ENCODE peak calls at places on chromosomes 12 and 14, in four cellular contexts. V is HFFc6, M is NCI-H526 treated with DMSO at 0.1 percent for 48 hours, X is omental fat pad. N is an unnamed sample.

GRCh38 chr14:54902143-54902520 is 494 bp downstream of the GCH1 start:
- DNase-seq in X (peak), V (no peak), M (no peak), N (peak)

GRCh38 chr12:80892597-80893445 is 44.9 kb downstream of the LIN7A start:
- DNase-seq in X (no peak), V (peak), M (no peak), N (no peak)

GRCh38 chr12:100142851-100143559 is at the start of gene BLTP3B:
- DNase-seq in X (peak), M (peak), V (peak), N (peak)

GRCh38 chr12:116910645-116911449 is at the start of gene FBXW8:
- DNase-seq in V (peak), M (peak), X (peak), N (no peak)

GRCh38 chr14:86013663-86014062 is 483.7 kb downstream of the FLRT2 start:
- DNase-seq in X (no peak), V (no peak), M (no peak), N (no peak)

GRCh38 chr12:56020437-56021189 is at the start of gene IKZF4:
- DNase-seq in M (no peak), X (no peak), V (no peak), N (no peak)

GRCh38 chr12:127599441-127599840 is 667.5 kb upstream of the TMEM132C start:
- DNase-seq in M (no peak), V (no peak), X (no peak), N (no peak)

GRCh38 chr14:61109288-61109687 is 128.2 kb downstream of the SLC38A6 start:
- DNase-seq in M (no peak), X (no peak), V (no peak), N (no peak)

GRCh38 chr14:32941668-32942065 is 3.0 kb downstream of the NPAS3 start:
- DNase-seq in V (no peak), M (peak), X (no peak), N (no peak)

GRCh38 chr14:96676161-96676560 is 121.0 kb upstream of the VRK1 start:
- DNase-seq in X (no peak), V (no peak), M (no peak), N (no peak)

GRCh38 chr14:61176686-61177085 is 104.5 kb downstream of the TMEM30B start:
- DNase-seq in V (no peak), X (no peak), M (no peak), N (no peak)

GRCh38 chr12:115354007-115354452 is 670.1 kb upstream of the TBX3 start:
- DNase-seq in V (peak), X (no peak), M (no peak), N (no peak)

GRCh38 chr12:84058136-84058535 is 854.5 kb downstream of the SLC6A15 start:
- DNase-seq in M (no peak), X (no peak), V (no peak), N (no peak)

GRCh38 chr14:102227184-102227964 is 77.6 kb downstream of the MOK start:
- DNase-seq in M (no peak), V (no peak), X (no peak), N (no peak)

GRCh38 chr14:77603654-77604270 is 12.7 kb downstream of the SPTLC2 start:
- DNase-seq in V (no peak), X (no peak), M (no peak), N (no peak)

GRCh38 chr12:115261691-115262398 is 577.9 kb upstream of the TBX3 start:
- DNase-seq in X (no peak), M (no peak), V (no peak), N (no peak)

GRCh38 chr14:20489093-20489994 is 16.0 kb upstream of the RNASE10 start:
- DNase-seq in V (no peak), M (no peak), X (no peak), N (no peak)

GRCh38 chr12:83573676-83574075 is 887.0 kb downstream of the TMTC2 start:
- DNase-seq in X (no peak), M (no peak), V (no peak), N (no peak)

N was measured in esophagus muscularis mucosa.